ENCODE peak calls at places on chromosome 18, in seven cellular contexts. F is upper lobe of right lung; H is ureter; S is SIG-M5; C is mesendoderm; R is naive thymus-derived CD4-positive, alpha-beta T cell; Z is NCI-H748 treated with DMSO at 0.1 percent for 48 hours. E is an unnamed sample.

GRCh38 chr18:80194874-80195570 is 52.3 kb downstream of the PARD6G start:
- DNase-seq in C (no peak), R (no peak), F (no peak), H (peak), S (no peak), Z (no peak), E (peak)

GRCh38 chr18:34729264-34729663 is 19.2 kb downstream of the DTNA start:
- DNase-seq in F (no peak), H (no peak), R (no peak), C (peak), Z (no peak), S (no peak), E (peak)

GRCh38 chr18:34590503-34590902 is 119.6 kb upstream of the DTNA start:
- DNase-seq in S (no peak), C (no peak), R (no peak), H (no peak), Z (no peak), F (no peak), E (no peak)

GRCh38 chr18:12262748-12263147 is 8.6 kb downstream of the CIDEA start:
- DNase-seq in C (no peak), H (no peak), Z (no peak), F (no peak), R (no peak), S (no peak), E (no peak)

GRCh38 chr18:8229786-8230185 is 379.5 kb upstream of the RAB12 start:
- DNase-seq in C (no peak), Z (no peak), S (no peak), H (no peak), F (no peak), R (no peak), E (no peak)

GRCh38 chr18:7755753-7756475 is 188.8 kb downstream of the PTPRM start:
- DNase-seq in R (no peak), Z (peak), F (no peak), H (no peak), C (no peak), S (no peak), E (no peak)

GRCh38 chr18:2400701-2401191 is 170.6 kb downstream of the METTL4 start:
- DNase-seq in Z (no peak), C (no peak), R (no peak), H (no peak), S (no peak), F (no peak), E (no peak)

GRCh38 chr18:26456070-26456491 is 92.3 kb downstream of the KCTD1 start:
- DNase-seq in R (no peak), C (no peak), F (no peak), S (no peak), H (no peak), Z (no peak), E (no peak)

GRCh38 chr18:50709215-50709614 is 110.6 kb downstream of the MRO start:
- DNase-seq in S (no peak), H (no peak), C (peak), R (no peak), Z (no peak), F (no peak), E (no peak)

GRCh38 chr18:6236258-6236657 is 178.5 kb downstream of the L3MBTL4 start:
- DNase-seq in Z (no peak), S (no peak), R (no peak), H (no peak), C (no peak), F (no peak), E (no peak)

GRCh38 chr18:48658721-48659120 is 119.9 kb downstream of the CTIF start:
- DNase-seq in F (no peak), S (no peak), R (no peak), Z (no peak), H (no peak), C (no peak), E (no peak)

E was measured in islet precursor cell.